ENCODE peak calls at places on chromosome 19, in six cellular contexts. K, P, W, Y, B and L are unnamed samples.

GRCh38 chr19:11164879-11165406 is 9.4 kb upstream of the SPC24 start:
- DNase-seq in K (peak; percentile 65), P (no peak), W (no peak), B (no peak), Y (no peak), L (no peak)

GRCh38 chr19:50420127-50420526 is 1.4 kb downstream of the SPIB start:
- DNase-seq in Y (no peak), K (no peak), B (no peak), P (no peak), W (no peak), L (no peak)

GRCh38 chr19:8000298-8001038 is 5.0 kb downstream of the ELAVL1 start:
- DNase-seq in Y (no peak), B (no peak), W (no peak), K (no peak), P (no peak), L (no peak)

GRCh38 chr19:16621165-16621800 is 6.7 kb downstream of the MED26 start:
- DNase-seq in W (no peak), B (no peak), K (no peak), Y (no peak), P (no peak), L (no peak)

GRCh38 chr19:54626757-54627156 is 3.5 kb upstream of the LILRB1 start:
- DNase-seq in W (no peak), Y (no peak), B (no peak), P (no peak), K (no peak), L (no peak)

GRCh38 chr19:49182848-49183375 is 25.3 kb downstream of the TRPM4 start:
- DNase-seq in B (no peak), K (no peak), W (no peak), Y (no peak), P (no peak), L (no peak)

GRCh38 chr19:20472854-20473253 is 92.7 kb downstream of the ZNF737 start:
- DNase-seq in B (no peak), W (no peak), P (no peak), Y (no peak), K (no peak), L (no peak)

GRCh38 chr19:11203194-11204075 is 6.1 kb upstream of the KANK2 start:
- DNase-seq in Y (peak; percentile 53), W (peak; percentile 80), P (peak; percentile 53), K (peak; percentile 59), B (peak; percentile 96), L (peak; percentile 84)

GRCh38 chr19:21221653-21222052 is 79.8 kb downstream of the ZNF431 start:
- DNase-seq in W (no peak), P (no peak), K (no peak), Y (no peak), B (no peak), L (no peak)

GRCh38 chr19:294341-294818 is 3.2 kb upstream of the PLPP2 start:
- DNase-seq in B (no peak), W (peak; percentile 53), P (no peak), K (peak; percentile 25), Y (no peak), L (no peak)

GRCh38 chr19:10553943-10554381 is 10.3 kb downstream of the ATG4D start:
- DNase-seq in Y (no peak), B (no peak), P (no peak), K (peak; percentile 29), W (peak; percentile 83), L (peak; percentile 86)

GRCh38 chr19:33239223-33239975 is 13.7 kb upstream of the SLC7A10 start:
- DNase-seq in K (no peak), W (no peak), B (no peak), P (no peak), Y (no peak), L (no peak)

GRCh38 chr19:33241530-33242101 is 16.0 kb upstream of the SLC7A10 start:
- DNase-seq in K (peak; percentile 31), Y (no peak), W (no peak), B (no peak), P (no peak), L (no peak)

GRCh38 chr19:33242129-33242528 is 16.5 kb upstream of the SLC7A10 start:
- DNase-seq in K (no peak), Y (no peak), B (no peak), W (no peak), P (no peak), L (no peak)

GRCh38 chr19:33240181-33240771 is 14.6 kb upstream of the SLC7A10 start:
- DNase-seq in Y (no peak), B (no peak), K (no peak), P (no peak), W (no peak), L (no peak)

GRCh38 chr19:33241091-33241529 is 15.5 kb upstream of the SLC7A10 start:
- DNase-seq in W (no peak), Y (no peak), B (no peak), K (no peak), P (no peak), L (no peak)
- TF ChIP-seq CTCF in W (no peak), Y (no peak), B (no peak), K (no peak), P (no peak), L (no peak)

GRCh38 chr19:18464646-18465045 is 26.7 kb upstream of the ISYNA1 start:
- DNase-seq in Y (no peak), B (peak; percentile 94), W (no peak), K (peak; percentile 80), P (no peak), L (no peak)
- TF ChIP-seq CTCF in Y (no peak), B (no peak), W (no peak), K (no peak), P (no peak), L (no peak)

DNA sequence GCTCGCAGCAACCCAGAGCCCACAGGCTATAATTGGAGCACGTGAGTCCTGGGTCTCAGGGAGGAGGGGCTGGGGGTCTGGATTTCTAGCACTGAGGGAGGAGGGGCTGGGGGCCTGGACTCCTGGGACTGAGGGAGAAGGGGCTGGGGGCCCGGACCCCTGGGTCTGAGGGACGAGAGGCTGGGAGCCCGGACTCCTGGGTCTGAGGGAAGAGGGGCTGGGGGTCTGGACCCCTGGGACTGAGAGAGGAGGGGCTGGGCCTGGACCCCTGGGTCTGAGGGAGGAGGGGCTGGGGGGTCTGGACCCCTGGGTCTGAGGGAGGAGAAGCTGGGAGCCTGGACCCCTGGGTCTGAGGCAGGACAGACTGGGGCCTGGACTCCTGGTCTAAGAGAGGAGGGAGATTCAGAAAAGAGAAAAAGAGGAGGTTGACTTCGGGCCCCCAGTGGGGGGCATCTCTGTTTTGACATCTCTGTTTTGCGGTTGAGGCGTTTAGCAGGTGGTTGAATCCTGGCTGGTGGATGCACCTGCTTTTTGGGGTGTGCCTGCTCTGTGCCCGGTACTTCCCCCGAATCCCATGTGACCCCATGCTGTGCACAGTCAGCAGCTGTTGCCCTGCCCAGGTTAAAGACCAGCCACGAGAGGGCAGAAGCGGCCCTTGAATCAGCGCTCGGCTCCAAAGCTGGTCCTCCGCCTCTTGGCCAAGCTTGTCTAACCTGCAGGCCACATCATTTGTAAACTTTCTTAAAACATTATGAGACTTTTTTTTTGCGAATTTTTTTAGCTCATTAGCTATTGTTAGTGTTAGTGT is 10.5 kb downstream of the PVR start:
- DNase-seq in Y (peak; percentile 33), B (peak; percentile 89), P (no peak), K (peak; percentile 82), W (peak; percentile 86), L (peak; percentile 88)
- TF ChIP-seq CTCF in Y (peak; percentile 65), B (peak; percentile 77), P (no peak), K (peak; percentile 45), W (peak; percentile 75), L (peak; percentile 88)

GRCh38 chr19:15251749-15252397 is 19.6 kb upstream of the EPHX3 start:
- DNase-seq in K (peak; percentile 33), B (peak; percentile 91), W (no peak), P (peak; percentile 53), Y (peak; percentile 23), L (no peak)
- TF ChIP-seq CTCF in K (peak; percentile 26), B (peak; percentile 47), W (no peak), P (peak; percentile 34), Y (peak; percentile 44), L (no peak)

DNA sequence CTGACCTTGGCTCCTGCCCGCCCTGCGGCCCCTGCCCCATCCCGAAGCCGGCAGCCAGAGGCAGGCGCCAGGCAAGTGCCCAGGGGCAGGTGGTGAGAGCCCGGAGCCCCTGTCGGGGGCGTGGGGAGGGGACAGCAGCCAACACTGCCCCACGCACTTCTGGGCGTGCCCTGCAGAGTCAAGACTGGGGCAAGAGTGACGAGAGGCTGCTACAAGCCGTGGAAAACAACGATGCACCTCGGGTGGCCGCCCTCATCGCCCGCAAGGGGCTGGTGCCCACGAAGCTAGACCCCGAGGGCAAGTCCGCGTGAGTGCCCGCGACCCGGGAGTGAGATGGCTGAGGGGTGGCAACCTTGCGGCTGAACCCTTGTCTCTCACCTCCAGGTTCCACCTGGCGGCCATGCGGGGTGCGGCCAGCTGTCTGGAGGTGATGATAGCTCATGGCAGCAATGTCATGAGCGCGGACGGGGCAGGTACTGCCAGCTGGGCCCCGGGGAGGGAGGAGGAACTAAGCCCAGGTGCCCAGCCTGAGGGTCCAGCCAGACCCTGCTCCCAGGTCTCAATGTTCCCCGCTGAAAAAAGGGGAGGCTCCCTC is 17.3 kb downstream of the ANKRD24 start:
- DNase-seq in B (no peak), P (no peak), K (no peak), Y (no peak), W (no peak), L (no peak)
- TF ChIP-seq CTCF in B (no peak), P (peak; percentile 28), K (no peak), Y (peak; percentile 51), W (no peak), L (no peak)

DNA sequence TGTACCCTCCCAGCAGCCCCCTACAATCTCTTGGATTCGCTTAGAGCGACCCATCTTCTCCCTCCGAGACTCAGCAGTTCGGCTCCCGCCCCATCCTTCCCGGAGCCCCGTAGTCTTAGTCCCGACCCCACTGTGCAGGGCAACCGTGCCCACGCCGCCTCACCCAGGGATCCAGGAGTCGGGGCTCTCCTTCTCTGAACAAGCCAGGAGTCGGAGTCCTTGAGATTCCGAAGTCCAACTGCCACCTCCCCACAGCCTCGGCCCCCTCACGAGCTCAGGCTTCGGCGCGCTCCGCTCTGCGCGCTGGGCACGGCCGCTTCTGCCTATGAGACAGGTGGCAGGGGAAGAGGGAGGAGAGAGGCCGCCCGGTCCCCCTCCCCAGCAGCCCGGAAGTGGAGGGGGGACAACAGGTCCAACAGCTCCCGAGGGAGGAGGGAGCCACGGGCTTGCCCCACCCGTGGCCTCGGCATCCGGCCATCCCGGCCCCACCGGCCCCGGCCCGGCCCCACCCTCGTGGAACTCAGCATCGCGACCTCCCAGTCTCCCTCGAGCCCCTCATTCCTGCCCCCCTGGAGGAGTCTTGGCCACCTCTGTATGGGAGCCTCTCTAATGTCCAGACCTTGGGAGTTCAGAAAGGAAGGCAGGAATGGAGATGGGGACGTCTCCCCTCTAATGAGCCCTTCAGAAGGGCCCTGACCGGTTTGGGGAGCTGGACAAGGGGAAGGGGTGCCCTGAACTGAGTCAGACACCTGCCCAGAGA is at the start of gene PHLDB3:
- DNase-seq in W (no peak), Y (peak; percentile 27), K (peak; percentile 50), B (peak; percentile 39), P (no peak), L (peak; percentile 40)
- TF ChIP-seq CTCF in W (no peak), Y (no peak), K (no peak), B (no peak), P (no peak), L (no peak)

GRCh38 chr19:40392894-40393517 is 3.0 kb upstream of the HIPK4 start:
- DNase-seq in K (peak; percentile 53), W (peak; percentile 58), Y (no peak), P (no peak), B (peak; percentile 45), L (no peak)
- TF ChIP-seq CTCF in K (no peak), W (peak; percentile 17), Y (no peak), P (no peak), B (peak; percentile 16), L (peak; percentile 29)